ENCODE peak calls at places on chromosome 20, in four cellular contexts. C, A, H and T are unnamed samples.

GRCh38 chr20:4470375-4470774 is 251.3 kb upstream of the PRND start:
- DNase-seq in C (no peak), A (no peak), H (no peak), T (no peak)

GRCh38 chr20:5448449-5449118 is 131.8 kb upstream of the PROKR2 start:
- DNase-seq in H (no peak), C (peak), A (peak), T (no peak)

GRCh38 chr20:3250091-3250504 is 11.1 kb upstream of the SLC4A11 start:
- DNase-seq in C (no peak), H (no peak), A (peak), T (no peak)

GRCh38 chr20:47318596-47319516 is 37.6 kb downstream of the ZMYND8 start:
- DNase-seq in C (peak), H (no peak), A (peak), T (no peak)

GRCh38 chr20:23441850-23442313 is 2.4 kb downstream of the CSTL1 start:
- DNase-seq in C (peak), A (peak), H (peak), T (peak)

GRCh38 chr20:34017610-34018009 is 23.9 kb downstream of the RALY start:
- DNase-seq in A (no peak), C (no peak), H (no peak), T (no peak)

GRCh38 chr20:50930139-50931047 is 844 bp downstream of the ADNP start:
- DNase-seq in C (no peak), A (peak), H (no peak), T (no peak)

GRCh38 chr20:51346686-51347485 is 195.6 kb downstream of the NFATC2 start:
- DNase-seq in C (no peak), H (no peak), A (no peak), T (no peak)

GRCh38 chr20:42886046-42886445 is 303.7 kb downstream of the PTPRT start:
- DNase-seq in A (no peak), C (no peak), H (no peak), T (no peak)

GRCh38 chr20:47568019-47568418 is 66.3 kb downstream of the NCOA3 start:
- DNase-seq in H (no peak), C (no peak), A (no peak), T (no peak)

GRCh38 chr20:63553933-63554290 is at the start of gene FNDC11:
- DNase-seq in C (no peak), H (no peak), A (peak), T (no peak)
- TF ChIP-seq SPI1 in C (no peak), H (no peak), A (no peak), T (no peak)

GRCh38 chr20:24628985-24629384 is 159.6 kb downstream of the SYNDIG1 start:
- DNase-seq in C (no peak), H (no peak), A (no peak), T (no peak)

GRCh38 chr20:24627926-24628325 is 158.5 kb downstream of the SYNDIG1 start:
- DNase-seq in H (no peak), A (no peak), C (no peak), T (no peak)

GRCh38 chr20:24630486-24631172 is 161.2 kb downstream of the SYNDIG1 start:
- DNase-seq in H (no peak), A (no peak), C (no peak), T (no peak)

GRCh38 chr20:24631173-24631505 is 161.7 kb downstream of the SYNDIG1 start:
- DNase-seq in A (no peak), H (no peak), C (no peak), T (no peak)

DNA sequence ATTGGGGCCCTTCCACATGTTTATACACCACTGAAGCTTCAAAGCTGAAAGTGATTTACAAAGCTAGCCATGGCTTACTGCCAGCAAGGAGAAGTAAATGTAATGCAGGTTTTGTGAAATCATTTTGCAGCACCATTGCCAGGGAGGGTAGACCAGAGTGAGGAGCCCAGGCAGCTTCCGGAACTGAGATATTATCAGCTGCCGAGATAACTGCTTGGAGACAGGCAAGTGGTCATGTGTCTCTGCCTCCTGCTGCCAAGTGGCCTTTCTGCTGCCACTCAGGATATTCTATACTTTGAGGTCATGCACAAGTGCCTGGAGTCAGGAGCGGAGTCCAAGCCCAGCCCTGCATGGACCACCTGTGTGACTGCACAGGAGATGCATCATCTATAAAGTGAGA is 160.2 kb downstream of the SYNDIG1 start:
- DNase-seq in A (no peak), H (no peak), C (peak), T (no peak)
- TF ChIP-seq SPI1 in A (no peak), H (no peak), C (no peak), T (no peak)

DNA sequence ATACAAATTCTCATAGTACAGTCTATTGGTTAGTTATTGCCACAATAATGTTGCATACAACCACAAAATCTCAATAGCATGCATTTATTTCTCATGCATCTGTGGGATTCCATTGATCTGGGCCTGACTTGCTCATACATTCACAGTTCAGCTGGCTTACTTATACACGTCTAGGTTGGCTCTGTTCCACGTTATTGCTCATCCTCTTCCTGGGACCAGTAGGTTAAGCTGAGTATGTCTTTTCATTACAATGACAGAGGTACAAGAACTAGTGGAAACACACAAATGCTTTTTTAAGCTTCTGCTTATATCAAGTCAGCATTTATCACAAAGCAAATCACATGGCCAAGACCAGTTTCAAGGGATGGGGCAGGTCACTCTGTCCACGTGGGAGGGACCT is 485.3 kb upstream of the BTBD3 start:
- DNase-seq in C (no peak), A (no peak), H (no peak), T (no peak)
- TF ChIP-seq SPI1 in C (no peak), A (no peak), H (no peak), T (no peak)

DNA sequence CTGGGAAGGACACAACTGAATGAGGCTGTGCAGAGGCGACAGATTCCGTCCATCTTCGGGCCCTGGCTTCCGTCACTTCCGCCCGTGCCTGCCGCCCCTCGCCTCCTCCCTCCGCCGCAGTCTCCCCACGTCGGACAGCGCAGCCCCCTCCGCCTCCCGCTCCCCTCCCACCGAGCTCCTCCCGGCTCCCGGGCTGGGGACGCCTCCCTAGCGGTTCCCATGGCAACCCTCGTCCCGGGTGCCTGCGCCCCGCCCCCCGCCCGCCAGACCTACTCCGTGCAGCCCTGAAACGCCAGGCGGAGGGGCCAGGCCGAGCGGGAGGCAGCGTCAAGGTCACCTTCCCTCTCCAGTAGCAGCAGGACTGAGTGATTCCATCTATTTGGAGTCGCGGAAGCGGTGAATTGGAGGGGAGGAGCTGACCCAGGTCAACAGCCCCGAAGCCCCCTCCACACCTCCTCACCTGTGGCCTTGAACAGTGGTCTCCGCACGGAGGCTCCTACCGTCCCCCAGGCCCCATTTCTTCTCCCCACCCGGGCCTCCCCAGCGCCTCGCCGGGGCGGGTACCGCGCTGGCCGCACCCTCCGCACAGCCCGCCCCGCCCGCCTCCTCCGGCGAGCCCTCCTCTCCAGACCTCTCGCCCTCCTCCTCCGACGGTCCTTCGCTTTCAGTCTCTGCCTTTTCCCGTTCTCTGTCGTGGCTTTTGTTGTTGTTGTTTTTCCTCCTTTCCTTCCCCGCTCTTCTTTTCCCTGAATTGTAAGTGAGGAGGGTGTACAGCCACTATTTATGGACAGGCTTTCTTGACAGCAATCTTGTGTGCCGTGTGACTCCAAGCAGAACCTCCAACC is 951 bp downstream of the NRSN2 start:
- DNase-seq in H (peak), A (peak), C (peak), T (peak)
- TF ChIP-seq SPI1 in H (no peak), A (no peak), C (peak), T (peak)

GRCh38 chr20:59770851-59771250 is 162.6 kb downstream of the SYCP2 start:
- DNase-seq in A (no peak), C (no peak), H (no peak), T (no peak)

GRCh38 chr20:59764037-59764436 is 159.7 kb downstream of the PHACTR3 start:
- DNase-seq in A (no peak), C (no peak), H (no peak), T (no peak)

GRCh38 chr20:59767656-59768055 is 163.3 kb downstream of the PHACTR3 start:
- DNase-seq in H (no peak), A (no peak), C (no peak), T (no peak)

GRCh38 chr20:59770270-59770669 is 163.2 kb downstream of the SYCP2 start:
- DNase-seq in C (no peak), H (no peak), A (no peak), T (no peak)

DNA sequence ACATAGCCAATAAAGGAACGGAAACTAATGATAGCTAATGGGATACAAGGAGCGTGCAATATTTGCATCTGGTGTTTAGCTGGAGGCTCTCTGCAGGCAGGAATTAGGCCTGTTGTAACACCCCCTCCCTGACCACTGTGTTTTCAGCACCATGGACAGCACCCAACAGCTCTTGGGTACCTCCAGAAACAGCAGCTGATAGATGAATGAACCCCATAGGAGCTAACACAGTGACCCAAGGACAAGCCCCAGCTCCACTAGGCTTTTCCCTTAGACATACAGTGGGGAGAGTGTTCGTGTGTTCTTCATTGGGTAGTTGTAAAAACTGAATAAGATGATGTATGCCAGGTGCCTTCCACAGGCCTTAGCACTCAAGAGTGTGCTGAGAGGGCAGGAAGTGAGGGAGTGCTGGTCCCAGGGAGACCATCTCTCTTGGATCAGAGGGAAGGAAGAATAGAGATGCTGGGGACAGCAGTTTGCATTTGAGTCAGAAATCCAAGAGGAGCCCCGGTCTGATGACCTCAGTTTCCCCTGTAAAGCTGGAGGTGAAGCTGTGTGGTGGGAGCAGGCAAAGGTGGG is 161.3 kb downstream of the PHACTR3 start:
- DNase-seq in A (peak), H (no peak), C (no peak), T (no peak)
- TF ChIP-seq SPI1 in A (no peak), H (no peak), C (no peak), T (no peak)

DNA sequence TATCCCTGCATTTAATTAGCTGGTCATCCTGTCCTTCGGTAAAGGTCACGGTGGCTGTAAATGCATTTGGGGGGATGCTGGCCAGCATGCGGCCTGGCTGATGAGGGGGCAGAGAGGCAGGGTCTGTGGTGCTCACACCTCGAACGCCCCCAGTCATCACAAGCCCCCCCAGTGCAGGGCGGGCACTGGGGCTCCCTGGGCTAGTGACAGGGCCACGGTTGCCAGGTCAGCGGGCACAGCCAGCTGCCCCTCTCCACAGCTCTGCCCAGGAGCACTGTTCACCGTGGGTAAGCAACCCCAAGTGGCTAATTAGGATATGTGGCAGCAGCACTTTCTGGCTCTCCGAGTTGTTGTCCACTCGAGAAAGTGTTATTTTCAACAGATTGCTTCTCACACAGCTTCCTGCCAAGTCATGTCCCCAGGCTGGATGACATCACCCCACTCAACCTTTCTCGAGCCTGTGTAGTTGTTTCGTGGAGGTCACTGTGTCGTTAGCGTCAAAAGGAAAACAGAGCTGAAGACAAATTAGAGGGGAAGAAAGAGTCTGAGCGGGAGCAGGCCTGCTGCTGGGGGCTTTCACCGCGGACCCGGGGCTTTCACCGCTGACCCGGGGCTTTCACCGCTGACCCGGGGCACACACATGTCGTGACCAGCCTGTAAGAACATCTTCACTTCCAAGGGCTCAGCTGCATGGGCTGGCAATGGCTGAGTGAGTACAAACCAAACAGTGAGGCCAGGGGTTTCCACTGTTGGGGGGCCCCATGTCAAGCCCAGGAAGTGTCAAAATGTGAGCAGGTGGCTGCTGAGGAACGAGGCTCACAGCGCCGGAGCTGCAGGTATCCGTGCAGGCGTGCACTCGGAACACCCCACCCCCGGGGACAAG is 366.3 kb downstream of the TAF4 start:
- DNase-seq in C (no peak), H (no peak), A (no peak), T (no peak)
- TF ChIP-seq SPI1 in C (no peak), H (no peak), A (no peak), T (no peak)

GRCh38 chr20:46260936-46261454 is 47.3 kb downstream of the CDH22 start:
- DNase-seq in A (no peak), C (no peak), H (no peak), T (no peak)

GRCh38 chr20:46259260-46259859 is 48.9 kb downstream of the CDH22 start:
- DNase-seq in C (no peak), A (no peak), H (no peak), T (no peak)

GRCh38 chr20:46260480-46260879 is 47.8 kb downstream of the CDH22 start:
- DNase-seq in A (no peak), H (no peak), C (no peak), T (no peak)

GRCh38 chr20:46264391-46265266 is 43.7 kb downstream of the CDH22 start:
- DNase-seq in H (no peak), C (no peak), A (no peak), T (no peak)

DNA sequence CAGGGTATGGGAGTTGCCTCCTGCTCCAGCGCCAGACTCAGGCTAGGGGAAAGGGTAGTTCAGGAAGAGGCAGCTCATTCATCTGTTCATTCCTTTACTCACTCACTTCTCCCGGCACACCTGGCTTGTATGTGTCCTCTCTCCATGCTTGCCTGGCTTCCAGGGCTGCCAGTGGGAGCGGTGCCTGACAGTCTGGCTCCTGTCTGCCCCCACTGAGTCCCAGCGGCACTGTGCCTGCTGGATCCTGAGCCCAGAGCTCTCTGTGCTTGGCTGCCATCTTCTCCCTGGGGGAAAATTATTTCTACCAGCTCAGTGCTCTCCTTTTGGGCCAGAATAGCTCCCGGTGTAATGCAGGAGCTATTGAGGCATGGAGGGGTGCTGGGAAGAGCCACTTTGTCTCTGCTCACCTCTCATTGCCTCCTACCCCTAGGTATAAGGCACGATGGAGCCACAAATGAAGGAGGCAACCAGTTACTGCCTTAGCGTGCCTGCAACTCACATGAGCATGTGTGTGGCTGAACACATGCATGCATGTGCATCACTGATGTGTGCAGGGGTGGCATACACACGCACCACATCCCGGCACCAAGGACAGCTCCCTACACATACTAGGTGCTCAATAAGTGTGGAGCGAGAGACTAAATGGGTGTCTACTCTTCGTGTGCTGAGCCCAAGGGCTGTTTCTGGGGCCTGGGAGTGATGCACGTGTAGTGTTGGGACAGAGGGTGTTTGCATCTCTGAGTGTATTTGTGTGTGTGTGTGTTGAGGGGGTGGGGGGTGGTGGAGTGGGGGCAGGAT is 46.6 kb downstream of the CDH22 start:
- DNase-seq in A (no peak), H (no peak), C (no peak), T (no peak)
- TF ChIP-seq SPI1 in A (no peak), H (no peak), C (no peak), T (no peak)

GRCh38 chr20:56091635-56092180 is 86.4 kb upstream of the CBLN4 start:
- DNase-seq in H (no peak), C (no peak), A (no peak), T (no peak)
- TF ChIP-seq SPI1 in H (no peak), C (no peak), A (no peak), T (no peak)